ENCODE peak calls at places on chromosomes 4 and X, in eight cellular contexts. Z is hepatic stellate cell; K is omental fat pad; O is stimulated activated CD4-positive, alpha-beta T cell treated with anti-CD3 and anti-CD28 coated beads, Interleukin-2, amount 100 ng/mL, for 24 hours; P is EH; S is GDM1; A is heart right ventricle; F is HAP-1. N is an unnamed sample.

GRCh38 chrX:136228808-136229207 is 22.4 kb downstream of the MAP7D3 start:
- DNase-seq in O (no peak), A (no peak), P (no peak), K (no peak), Z (no peak), F (no peak), S (no peak), N (no peak)

GRCh38 chr4:158865520-158866177 is 96.8 kb downstream of the FNIP2 start:
- DNase-seq in Z (no peak), O (no peak), P (peak; percentile 15), F (no peak), S (no peak), A (no peak), K (no peak), N (no peak)

GRCh38 chr4:112234952-112235609 is 3.5 kb downstream of the AP1AR start:
- DNase-seq in S (peak; percentile 33), Z (peak; percentile 69), O (peak; percentile 51), P (peak; percentile 90), A (peak; percentile 83), F (peak; percentile 66), K (peak; percentile 44), N (peak; percentile 93)

GRCh38 chrX:5080812-5081211 is 1147.9 kb downstream of the NLGN4X start:
- DNase-seq in Z (no peak), A (no peak), O (no peak), K (no peak), F (no peak), P (no peak), S (no peak), N (no peak)

GRCh38 chrX:154046262-154046771 is 26.6 kb upstream of the IRAK1 start:
- DNase-seq in F (peak; percentile 30), P (peak; percentile 94), K (no peak), O (no peak), A (peak; percentile 43), S (no peak), Z (peak; percentile 72), N (peak; percentile 81)

GRCh38 chr4:3442959-3443749 is 1.4 kb downstream of the HGFAC start:
- DNase-seq in P (peak; percentile 48), O (peak; percentile 71), K (no peak), Z (peak; percentile 88), S (peak; percentile 51), A (no peak), F (peak; percentile 74), N (peak; percentile 30)

GRCh38 chr4:57071340-57071739 is 38.8 kb downstream of the IGFBP7 start:
- DNase-seq in P (peak; percentile 73), K (no peak), A (no peak), O (no peak), S (no peak), F (no peak), Z (no peak), N (peak; percentile 76)

GRCh38 chrX:72100824-72101351 is 30.8 kb downstream of the RTL5 start:
- DNase-seq in A (no peak), F (no peak), P (no peak), Z (no peak), S (peak; percentile 87), K (no peak), O (peak; percentile 52), N (no peak)

GRCh38 chr4:39458505-39459300 is at the start of the genes LIAS and RPL9:
- DNase-seq in P (peak; percentile 97), A (peak; percentile 96), F (peak; percentile 94), Z (peak; percentile 95), K (peak; percentile 94), O (peak; percentile 90), S (peak; percentile 97), N (peak; percentile 100)

GRCh38 chr4:168560835-168561210 is 64.0 kb downstream of the PALLD start:
- DNase-seq in O (no peak), A (no peak), P (peak; percentile 47), K (no peak), S (no peak), F (no peak), Z (no peak), N (no peak)

GRCh38 chrX:21989415-21989814 is 42.7 kb upstream of the PHEX start:
- DNase-seq in Z (no peak), F (no peak), S (no peak), A (no peak), P (no peak), K (no peak), O (peak; percentile 19), N (no peak)

GRCh38 chrX:76433219-76433618 is 5.7 kb downstream of the MAGEE1 start:
- DNase-seq in O (no peak), A (no peak), F (no peak), Z (no peak), P (no peak), K (no peak), S (no peak), N (no peak)

GRCh38 chrX:109533631-109534030 is 3.0 kb upstream of the NXT2 start:
- DNase-seq in Z (no peak), F (no peak), S (no peak), K (no peak), O (no peak), P (peak; percentile 9), A (no peak), N (peak; percentile 10)

GRCh38 chr4:106773106-106773905 is 262.8 kb downstream of the DKK2 start:
- DNase-seq in F (no peak), S (no peak), P (peak; percentile 81), K (no peak), Z (no peak), A (no peak), O (no peak), N (peak; percentile 47)

GRCh38 chrX:133950214-133950613 is 35.2 kb downstream of the GPC3 start:
- DNase-seq in A (no peak), P (no peak), S (no peak), Z (no peak), O (no peak), K (no peak), F (no peak), N (no peak)

GRCh38 chr4:158079661-158080060 is 93.2 kb downstream of the GASK1B start:
- DNase-seq in Z (no peak), O (no peak), A (peak; percentile 32), K (no peak), P (no peak), F (no peak), S (no peak), N (no peak)

GRCh38 chr4:74426101-74426500 is 18.8 kb upstream of the AREG start:
- DNase-seq in A (peak; percentile 8), K (no peak), O (no peak), P (peak; percentile 91), Z (peak; percentile 25), S (no peak), F (no peak), N (peak; percentile 95)

GRCh38 chrX:129346574-129346973 is 176.7 kb downstream of the SMARCA1 start:
- DNase-seq in P (no peak), A (no peak), O (no peak), S (no peak), Z (no peak), F (no peak), K (no peak), N (no peak)

GRCh38 chrX:791479-792034 is 161.0 kb downstream of the SHOX start:
- DNase-seq in K (no peak), A (no peak), O (no peak), P (no peak), Z (no peak), S (no peak), F (no peak), N (no peak)

GRCh38 chrX:13598877-13599276 is 29.5 kb downstream of the EGFL6 start:
- DNase-seq in Z (no peak), P (no peak), S (no peak), F (peak; percentile 29), O (no peak), A (no peak), K (no peak), N (peak; percentile 24)

N was measured in choroid plexus epithelial cell.